ENCODE peak calls at places on chromosome 6, in ten cellular contexts. K is IMR-90; J is ascending aorta; Z is CD8-positive, alpha-beta memory T cell; V is psoas muscle; D is esophagus squamous epithelium; W is A673; Q is stomach; X is thyroid gland; M is tibial artery. Y is an unnamed sample.

GRCh38 chr6:12602951-12603710 is 113.4 kb upstream of the PHACTR1 start:
- DNase-seq in K (peak; percentile 77), J (peak; percentile 69), Z (no peak), V (no peak), D (no peak), W (peak; percentile 65), Q (peak; percentile 34), X (no peak), M (peak; percentile 70), Y (peak; percentile 12)

GRCh38 chr6:38352636-38353035 is 287.1 kb downstream of the BTBD9 start:
- DNase-seq in K (peak; percentile 47), J (no peak), Z (no peak), V (no peak), D (no peak), W (no peak), Q (no peak), X (no peak), M (no peak), Y (no peak)

GRCh38 chr6:99467509-99468106 is 42.5 kb upstream of the PNISR start:
- DNase-seq in K (peak; percentile 32), J (no peak), Z (no peak), V (no peak), D (no peak), W (peak; percentile 48), Q (no peak), X (no peak), M (no peak), Y (no peak)

GRCh38 chr6:121334299-121335104 is at the start of gene TBC1D32:
- DNase-seq in K (peak; percentile 88), J (peak; percentile 96), Z (peak; percentile 80), V (peak; percentile 91), D (peak; percentile 41), W (peak; percentile 91), Q (peak; percentile 92), X (peak; percentile 92), M (peak; percentile 95), Y (peak; percentile 93)

GRCh38 chr6:109672827-109673226 is 18.2 kb downstream of the AK9 start:
- DNase-seq in K (no peak), J (no peak), Z (no peak), V (no peak), D (no peak), W (no peak), Q (no peak), X (no peak), M (no peak), Y (no peak)

GRCh38 chr6:166112580-166112979 is 55.1 kb downstream of the TBXT start:
- DNase-seq in K (peak; percentile 53), J (no peak), Z (no peak), V (no peak), D (no peak), W (peak; percentile 13), Q (no peak), X (no peak), M (no peak), Y (no peak)

GRCh38 chr6:82178084-82178758 is 69.3 kb downstream of the IBTK start:
- DNase-seq in K (peak; percentile 55), J (no peak), Z (no peak), V (no peak), D (no peak), W (peak; percentile 74), Q (no peak), X (no peak), M (no peak), Y (no peak)

GRCh38 chr6:154763650-154764049 is 30.4 kb downstream of the SCAF8 start:
- DNase-seq in K (peak; percentile 14), J (no peak), Z (no peak), V (no peak), D (no peak), W (no peak), Q (no peak), X (no peak), M (no peak), Y (no peak)

GRCh38 chr6:105593805-105594231 is 190.9 kb upstream of the PREP start:
- DNase-seq in K (peak; percentile 51), J (no peak), Z (no peak), V (no peak), D (no peak), W (no peak), Q (no peak), X (no peak), M (no peak), Y (no peak)

GRCh38 chr6:168039849-168040248 is 39.2 kb downstream of the FRMD1 start:
- DNase-seq in K (no peak), J (no peak), Z (no peak), V (no peak), D (no peak), W (no peak), Q (no peak), X (no peak), M (no peak), Y (no peak)

GRCh38 chr6:129852257-129852858 is 8.8 kb downstream of the TMEM244 start:
- DNase-seq in K (peak; percentile 22), J (no peak), Z (no peak), V (no peak), D (no peak), W (peak; percentile 55), Q (no peak), X (no peak), M (no peak), Y (no peak)

GRCh38 chr6:64250126-64250525 is 614.5 kb downstream of the PHF3 start:
- DNase-seq in K (peak; percentile 84), J (no peak), Z (no peak), V (no peak), D (no peak), W (no peak), Q (no peak), X (no peak), M (no peak), Y (no peak)

GRCh38 chr6:84877515-84878210 is 113.3 kb upstream of the TBX18 start:
- DNase-seq in K (no peak), J (no peak), Z (no peak), V (no peak), D (no peak), W (no peak), Q (no peak), X (no peak), M (no peak), Y (no peak)

GRCh38 chr6:128275681-128276080 is 244.7 kb downstream of the PTPRK start:
- DNase-seq in K (no peak), J (no peak), Z (no peak), V (no peak), D (no peak), W (no peak), Q (no peak), X (no peak), M (no peak), Y (no peak)

DNA sequence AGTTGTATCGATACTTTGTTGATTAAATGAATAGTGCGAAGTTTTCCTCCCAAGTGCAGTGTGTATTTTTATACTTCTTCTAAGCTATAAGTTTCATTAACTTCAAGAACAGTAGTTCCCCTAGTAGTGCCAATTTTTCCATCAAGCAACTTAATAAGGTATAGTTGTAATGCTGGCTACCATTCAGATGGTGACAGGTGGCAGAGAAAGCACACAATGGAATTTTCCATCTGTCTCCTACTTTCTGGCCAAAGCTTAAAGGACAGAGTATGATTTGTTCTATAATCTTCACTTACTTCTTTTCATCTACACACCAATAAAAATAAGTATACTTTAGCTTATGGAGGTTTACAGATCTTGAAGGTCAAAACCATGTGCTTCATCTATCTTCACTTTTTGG is 431.1 kb downstream of the NKAIN2 start:
- DNase-seq in K (no peak), J (no peak), Z (no peak), V (no peak), D (no peak), W (no peak), Q (no peak), X (no peak), M (no peak), Y (no peak)
- H3K36me3 ChIP-seq in K (no peaks in the 10 kb centered on the region), J (no peaks in the 10 kb centered on the region), Z (no peaks in the 10 kb centered on the region), V (no peaks in the 10 kb centered on the region), D (no peaks in the 10 kb centered on the region), W (no peaks in the 10 kb centered on the region), Q (no peaks in the 10 kb centered on the region), X (no peaks in the 10 kb centered on the region), M (no peaks in the 10 kb centered on the region), Y (no peaks in the 10 kb centered on the region)

GRCh38 chr6:33294086-33294823 is 4.5 kb downstream of the RGL2 start:
- DNase-seq in K (no peak), J (no peak), Z (no peak), V (no peak), D (no peak), W (no peak), Q (no peak), X (no peak), M (no peak), Y (no peak)
- H3K36me3 ChIP-seq in K (peaks cover 30% of the 10 kb centered on the region), J (peaks cover 38% of the 10 kb centered on the region), Z (peaks cover 27% of the 10 kb centered on the region), V (peaks cover 64% of the 10 kb centered on the region), D (peaks cover 62% of the 10 kb centered on the region), W (peaks cover 20% of the 10 kb centered on the region), Q (peaks cover 59% of the 10 kb centered on the region), X (peaks cover 41% of the 10 kb centered on the region), M (peaks cover 15% of the 10 kb centered on the region), Y (peaks cover 14% of the 10 kb centered on the region)

GRCh38 chr6:73614802-73615201 is 39.0 kb downstream of the SLC17A5 start:
- DNase-seq in K (no peak), J (no peak), Z (no peak), V (no peak), D (no peak), W (no peak), Q (no peak), X (no peak), M (no peak), Y (no peak)

GRCh38 chr6:73613806-73614536 is 39.8 kb downstream of the SLC17A5 start:
- DNase-seq in K (no peak), J (no peak), Z (no peak), V (no peak), D (no peak), W (no peak), Q (no peak), X (no peak), M (no peak), Y (no peak)

GRCh38 chr6:73608761-73609160 is 45.0 kb downstream of the SLC17A5 start:
- DNase-seq in K (no peak), J (no peak), Z (no peak), V (no peak), D (no peak), W (no peak), Q (no peak), X (no peak), M (no peak), Y (no peak)

GRCh38 chr6:73610444-73611275 is 43.1 kb downstream of the SLC17A5 start:
- DNase-seq in K (peak; percentile 66), J (no peak), Z (no peak), V (no peak), D (no peak), W (peak; percentile 65), Q (no peak), X (no peak), M (no peak), Y (no peak)

GRCh38 chr6:73612611-73613010 is 41.2 kb downstream of the SLC17A5 start:
- DNase-seq in K (no peak), J (no peak), Z (no peak), V (no peak), D (no peak), W (no peak), Q (no peak), X (no peak), M (no peak), Y (no peak)
- H3K36me3 ChIP-seq in K (peaks cover 9% of the 10 kb centered on the region), J (peaks cover 47% of the 10 kb centered on the region), Z (peaks cover 21% of the 10 kb centered on the region), V (peaks cover 80% of the 10 kb centered on the region), D (peaks cover 69% of the 10 kb centered on the region), W (no peaks in the 10 kb centered on the region), Q (peaks cover 72% of the 10 kb centered on the region), X (peaks cover 36% of the 10 kb centered on the region), M (peaks cover 51% of the 10 kb centered on the region), Y (no peaks in the 10 kb centered on the region)

DNA sequence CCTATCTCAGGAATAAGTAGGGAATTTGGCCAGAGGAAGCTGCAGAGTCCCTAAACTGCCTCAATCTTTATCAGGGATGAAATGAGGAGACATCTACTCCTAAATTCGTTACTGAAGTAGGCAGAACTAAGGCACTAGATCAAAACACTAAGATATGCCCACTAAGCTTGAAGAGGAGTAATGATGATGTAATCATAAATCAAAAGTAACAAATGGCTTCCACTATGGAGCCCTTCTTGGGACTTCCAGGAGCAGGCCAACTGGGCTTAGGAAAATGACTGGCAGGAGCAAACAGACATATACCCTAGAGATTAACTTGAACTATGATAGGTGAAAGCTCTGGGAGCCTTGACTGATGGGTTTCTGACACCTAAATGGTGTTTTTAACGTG is 15.4 kb downstream of the ZSCAN12 start:
- DNase-seq in K (no peak), J (no peak), Z (no peak), V (no peak), D (no peak), W (no peak), Q (no peak), X (no peak), M (no peak), Y (no peak)
- H3K36me3 ChIP-seq in K (peaks cover 18% of the 10 kb centered on the region), J (peaks cover 11% of the 10 kb centered on the region), Z (peaks cover 34% of the 10 kb centered on the region), V (peaks cover 30% of the 10 kb centered on the region), D (peaks cover 70% of the 10 kb centered on the region), W (peaks cover 33% of the 10 kb centered on the region), Q (peaks cover 50% of the 10 kb centered on the region), X (peaks cover 4% of the 10 kb centered on the region), M (peaks cover 24% of the 10 kb centered on the region), Y (peaks cover 39% of the 10 kb centered on the region)

Y was measured in BE2C.